ENCODE peak calls at places on chromosomes 1 and 21, in six cellular contexts. P is thoracic aorta, Q is neural progenitor cell, Y is sigmoid colon, V is spleen, C is left ventricle myocardium inferior. N is an unnamed sample. For H3K9me3 and H3K36me3, the result is how much of the 10 kb centered on the place peaks cover.

GRCh38 chr1:226186124-226187018 is at the start of gene ACBD3:
- DNase-seq in P (peak), Q (peak), Y (peak), V (peak), C (peak), N (peak)

GRCh38 chr1:53862507-53862906 is 24.4 kb upstream of the NDC1 start:
- DNase-seq in P (no peak), Q (no peak), Y (no peak), V (no peak), C (no peak), N (no peak)

GRCh38 chr1:40743860-40744259 is 39.7 kb upstream of the KCNQ4 start:
- DNase-seq in P (no peak), Q (no peak), Y (no peak), V (no peak), C (no peak), N (no peak)

GRCh38 chr1:165871311-165872067 is 44.1 kb downstream of the UCK2 start:
- DNase-seq in P (no peak), Q (peak), Y (no peak), V (no peak), C (peak), N (no peak)

GRCh38 chr1:116725798-116726197 is 28.4 kb upstream of the CD2 start:
- DNase-seq in P (no peak), Q (no peak), Y (no peak), V (no peak), C (no peak), N (no peak)

GRCh38 chr1:3945916-3946840 is 46.1 kb upstream of the C1orf174 start:
- DNase-seq in P (no peak), Q (no peak), Y (no peak), V (no peak), C (no peak), N (no peak)

GRCh38 chr1:207520946-207521345 is 25.0 kb downstream of the CR1 start:
- DNase-seq in P (no peak), Q (no peak), Y (no peak), V (no peak), C (no peak), N (no peak)

GRCh38 chr1:6414443-6414844 is 5.3 kb downstream of the HES2 start:
- DNase-seq in P (no peak), Q (peak), Y (no peak), V (no peak), C (no peak), N (no peak)

GRCh38 chr1:34840426-34840825 is 19.1 kb downstream of the SMIM12 start:
- DNase-seq in P (no peak), Q (no peak), Y (no peak), V (no peak), C (no peak), N (no peak)

GRCh38 chr1:76759950-76760349 is 107.3 kb upstream of the ST6GALNAC5 start:
- DNase-seq in P (no peak), Q (no peak), Y (no peak), V (no peak), C (no peak), N (no peak)

GRCh38 chr1:113683384-113684152 is 75.7 kb downstream of the PHTF1 start:
- DNase-seq in P (no peak), Q (no peak), Y (no peak), V (no peak), C (no peak), N (no peak)

GRCh38 chr1:89489037-89489729 is 35.4 kb upstream of the LRRC8B start:
- DNase-seq in P (no peak), Q (no peak), Y (no peak), V (no peak), C (no peak), N (no peak)

GRCh38 chr1:20587639-20588017 is 1.3 kb upstream of the CDA start:
- DNase-seq in P (no peak), Q (no peak), Y (no peak), V (no peak), C (no peak), N (peak)

GRCh38 chr1:163813251-163813650 is 491.5 kb downstream of the NUF2 start:
- DNase-seq in P (no peak), Q (no peak), Y (no peak), V (no peak), C (no peak), N (no peak)

GRCh38 chr1:202815120-202815519 is 4.4 kb downstream of the PCAT6 start:
- DNase-seq in P (no peak), Q (no peak), Y (no peak), V (no peak), C (no peak), N (no peak)

GRCh38 chr1:201719812-201720521 is 109.0 kb upstream of the IPO9 start:
- DNase-seq in P (no peak), Q (peak), Y (peak), V (peak), C (peak), N (peak)

GRCh38 chr1:54839824-54840223 is 38.7 kb upstream of the TTC22 start:
- DNase-seq in P (no peak), Q (no peak), Y (no peak), V (no peak), C (no peak), N (no peak)

GRCh38 chr1:61079276-61079897 is 3.0 kb upstream of the NFIA start:
- DNase-seq in P (no peak), Q (no peak), Y (no peak), V (no peak), C (no peak), N (no peak)

GRCh38 chr21:33640697-33641338 is 723 bp downstream of the CRYZL1 start:
- DNase-seq in P (no peak), Q (peak), Y (no peak), V (no peak), C (no peak), N (no peak)

GRCh38 chr1:8590696-8591351 is 226.6 kb downstream of the RERE start:
- DNase-seq in P (no peak), Q (no peak), Y (no peak), V (no peak), C (no peak), N (no peak)

GRCh38 chr1:113966013-113966412 is 13.3 kb upstream of the OLFML3 start:
- DNase-seq in P (no peak), Q (no peak), Y (no peak), V (no peak), C (no peak), N (no peak)

GRCh38 chr1:40153073-40153770 is 8.0 kb upstream of the RLF start:
- DNase-seq in P (no peak), Q (peak), Y (no peak), V (no peak), C (no peak), N (no peak)

GRCh38 chr1:20014153-20014552 is 34.7 kb upstream of the PLA2G2A start:
- DNase-seq in P (no peak), Q (no peak), Y (no peak), V (no peak), C (no peak), N (no peak)

GRCh38 chr1:226482196-226482595 is 66.4 kb upstream of the STUM start:
- DNase-seq in P (no peak), Q (no peak), Y (no peak), V (no peak), C (no peak), N (no peak)

GRCh38 chr21:38306407-38306806 is 49.6 kb downstream of the KCNJ15 start:
- DNase-seq in P (no peak), Q (no peak), Y (no peak), V (no peak), C (no peak), N (no peak)

GRCh38 chr1:218281285-218281684 is 3.8 kb upstream of the RRP15 start:
- DNase-seq in P (no peak), Q (no peak), Y (no peak), V (no peak), C (no peak), N (no peak)

GRCh38 chr21:36694041-36694515 is 4.8 kb upstream of the SIM2 start:
- DNase-seq in P (no peak), Q (peak), Y (no peak), V (no peak), C (no peak), N (no peak)

GRCh38 chr1:7555391-7556185 is 215.5 kb upstream of the VAMP3 start:
- DNase-seq in P (no peak), Q (no peak), Y (no peak), V (peak), C (no peak), N (no peak)

GRCh38 chr1:116127123-116127847 is 16.1 kb downstream of the MAB21L3 start:
- DNase-seq in P (no peak), Q (no peak), Y (no peak), V (no peak), C (no peak), N (no peak)

GRCh38 chr1:44084998-44085675 is 33.5 kb upstream of the KLF17 start:
- DNase-seq in P (no peak), Q (no peak), Y (no peak), V (no peak), C (no peak), N (no peak)

GRCh38 chr21:25491267-25491666 is 116.0 kb downstream of the MRPL39 start:
- DNase-seq in P (no peak), Q (no peak), Y (no peak), V (no peak), C (no peak), N (no peak)

GRCh38 chr21:25493722-25494121 is 113.6 kb downstream of the MRPL39 start:
- DNase-seq in P (no peak), Q (no peak), Y (no peak), V (no peak), C (no peak), N (no peak)

GRCh38 chr21:25490742-25491141 is 116.5 kb downstream of the MRPL39 start:
- DNase-seq in P (no peak), Q (no peak), Y (no peak), V (no peak), C (no peak), N (no peak)

GRCh38 chr21:25496825-25497482 is 110.3 kb downstream of the MRPL39 start:
- DNase-seq in P (no peak), Q (no peak), Y (no peak), V (no peak), C (no peak), N (no peak)

DNA sequence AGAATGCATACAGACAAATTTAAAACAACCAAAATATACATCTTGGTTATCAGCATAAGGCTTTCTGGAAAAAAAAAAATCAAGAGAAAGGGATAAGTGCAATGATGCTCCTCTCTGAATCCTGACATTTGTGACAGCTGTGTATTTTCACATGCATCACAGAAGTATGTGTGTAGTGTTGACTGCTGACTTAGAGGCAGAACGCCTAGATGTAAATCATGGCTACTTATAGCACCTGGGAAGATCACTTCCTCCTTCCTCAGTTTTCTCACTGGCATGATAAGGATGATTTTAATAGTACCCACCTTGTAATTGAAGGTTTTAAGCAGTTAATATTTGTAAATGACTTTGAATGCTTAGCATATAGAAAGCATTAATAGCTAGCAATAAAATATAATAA is 112.5 kb downstream of the MRPL39 start:
- DNase-seq in P (no peak), Q (no peak), Y (no peak), V (no peak), C (no peak), N (no peak)
- H3K9me3 ChIP-seq in P (under half), Q (under half), Y (under half), V (under half), C (under half), N (under half)

DNA sequence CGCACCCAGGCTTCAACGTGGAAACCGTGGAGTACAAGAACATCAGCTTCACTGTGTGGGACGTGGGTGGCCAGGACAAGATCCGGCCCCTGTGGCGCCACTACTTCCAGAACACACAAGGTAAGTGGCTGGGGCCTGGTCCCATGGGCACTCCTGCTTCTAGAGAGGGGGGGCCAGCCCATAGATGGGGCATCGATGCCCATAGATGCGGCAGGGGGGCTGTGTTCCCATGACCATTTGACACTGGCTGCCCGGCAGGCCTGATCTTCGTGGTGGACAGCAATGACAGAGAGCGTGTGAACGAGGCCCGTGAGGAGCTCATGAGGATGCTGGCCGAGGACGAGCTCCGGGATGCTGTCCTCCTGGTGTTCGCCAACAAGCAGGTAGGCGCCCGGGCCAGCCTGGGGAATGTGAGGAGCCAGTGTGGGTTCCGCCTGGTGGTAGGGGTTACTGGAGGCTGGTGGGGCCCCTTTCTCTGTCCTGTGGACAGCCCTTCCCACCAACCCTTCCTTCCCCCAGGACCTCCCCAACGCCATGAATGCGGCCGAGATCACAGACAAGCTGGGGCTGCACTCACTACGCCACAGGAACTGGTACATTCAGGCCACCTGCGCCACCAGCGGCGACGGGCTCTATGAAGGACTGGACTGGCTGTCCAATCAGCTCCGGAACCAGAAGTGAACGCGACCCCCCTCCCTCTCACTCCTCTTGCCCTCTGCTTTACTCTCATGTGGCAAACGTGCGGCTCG is 5.6 kb downstream of the C1orf35 start:
- DNase-seq in P (no peak), Q (no peak), Y (peak), V (peak), C (no peak), N (peak)
- H3K36me3 ChIP-seq in P (under half), Q (under half), Y (under half), V (under half), C (half or more), N (under half)

DNA sequence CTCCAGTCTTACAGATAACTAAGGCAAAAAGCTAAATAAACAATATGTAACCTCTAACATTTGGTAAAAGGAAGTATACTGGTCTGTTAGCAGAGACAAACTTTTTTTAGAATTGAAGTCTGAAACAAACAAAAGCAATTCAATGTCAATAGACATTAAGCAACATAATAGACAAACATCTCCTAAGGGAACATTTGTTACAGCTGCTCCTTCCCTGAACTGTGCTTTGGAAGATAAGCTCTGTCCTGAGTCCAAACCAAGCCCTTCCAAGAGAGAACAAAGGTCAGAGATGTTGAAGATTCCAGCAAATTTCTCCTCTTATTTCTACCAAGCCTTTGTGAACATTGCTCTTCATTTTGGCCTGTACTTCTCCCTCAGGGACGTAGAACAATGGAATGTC is 25.3 kb downstream of the FMO2 start:
- DNase-seq in P (no peak), Q (peak), Y (no peak), V (no peak), C (no peak), N (no peak)
- H3K4me3 ChIP-seq in P (no peak), Q (no peak), Y (no peak), V (no peak), C (no peak), N (no peak)

GRCh38 chr21:28310711-28311110 is 682.0 kb downstream of the LTN1 start:
- DNase-seq in P (no peak), Q (no peak), Y (no peak), V (no peak), C (no peak), N (no peak)
- H3K9me3 ChIP-seq in P (under half), Q (under half), Y (under half), V (under half), C (under half), N (under half)

GRCh38 chr21:29033301-29033700 is 8.8 kb downstream of the USP16 start:
- DNase-seq in P (no peak), Q (no peak), Y (no peak), V (no peak), C (no peak), N (no peak)

GRCh38 chr21:29034678-29035077 is 10.2 kb downstream of the USP16 start:
- DNase-seq in P (no peak), Q (no peak), Y (no peak), V (no peak), C (no peak), N (no peak)

GRCh38 chr21:29029524-29029923 is 5.1 kb downstream of the USP16 start:
- DNase-seq in P (no peak), Q (no peak), Y (no peak), V (no peak), C (no peak), N (no peak)

GRCh38 chr21:29030909-29031308 is 6.4 kb downstream of the USP16 start:
- DNase-seq in P (no peak), Q (no peak), Y (no peak), V (no peak), C (no peak), N (no peak)

GRCh38 chr21:29033871-29034270 is 9.4 kb downstream of the USP16 start:
- DNase-seq in P (no peak), Q (no peak), Y (no peak), V (no peak), C (no peak), N (no peak)
- H3K36me3 ChIP-seq in P (under half), Q (under half), Y (under half), V (half or more), C (half or more), N (half or more)

GRCh38 chr1:157967205-157967604 is 26.2 kb upstream of the KIRREL1 start:
- DNase-seq in P (no peak), Q (no peak), Y (no peak), V (no peak), C (no peak), N (no peak)

GRCh38 chr1:157966034-157966671 is 27.3 kb upstream of the KIRREL1 start:
- DNase-seq in P (no peak), Q (no peak), Y (peak), V (no peak), C (no peak), N (no peak)

GRCh38 chr1:157969693-157970485 is 23.6 kb upstream of the KIRREL1 start:
- DNase-seq in P (peak), Q (peak), Y (peak), V (no peak), C (no peak), N (no peak)

GRCh38 chr1:157968951-157969350 is 24.5 kb upstream of the KIRREL1 start:
- DNase-seq in P (no peak), Q (no peak), Y (no peak), V (no peak), C (no peak), N (no peak)

DNA sequence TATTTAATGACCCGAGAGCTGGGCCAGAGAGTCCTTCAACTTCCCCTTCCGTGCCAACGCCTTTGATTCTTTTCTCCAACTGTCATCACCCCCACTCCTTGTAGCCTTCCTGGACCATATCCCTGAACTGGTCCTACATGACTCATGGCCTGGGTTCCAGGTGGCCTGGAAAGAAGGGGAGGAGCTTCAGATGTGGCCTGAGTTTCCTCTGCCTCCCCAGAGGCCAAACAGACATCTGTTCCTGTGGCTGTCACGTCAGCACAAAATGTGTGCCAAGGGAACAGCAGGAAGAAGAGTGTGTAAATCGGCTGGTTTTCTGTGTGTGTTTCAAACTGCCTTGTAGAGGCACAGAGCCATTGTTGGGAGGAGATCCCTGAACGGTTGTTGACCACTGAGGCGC is 24.9 kb upstream of the KIRREL1 start:
- DNase-seq in P (no peak), Q (no peak), Y (peak), V (no peak), C (no peak), N (no peak)
- H3K4me3 ChIP-seq in P (no peak), Q (no peak), Y (no peak), V (no peak), C (no peak), N (no peak)

GRCh38 chr1:247228133-247228532 is 27.7 kb upstream of the VN1R5 start:
- DNase-seq in P (no peak), Q (no peak), Y (no peak), V (no peak), C (no peak), N (no peak)
- H3K9me3 ChIP-seq in P (under half), Q (under half), Y (under half), V (under half), C (half or more), N (under half)

GRCh38 chr1:171581226-171581625 is 40.8 kb upstream of the MYOCOS start:
- DNase-seq in P (no peak), Q (no peak), Y (no peak), V (no peak), C (no peak), N (no peak)
- H3K36me3 ChIP-seq in P (under half), Q (under half), Y (under half), V (half or more), C (half or more), N (half or more)

DNA sequence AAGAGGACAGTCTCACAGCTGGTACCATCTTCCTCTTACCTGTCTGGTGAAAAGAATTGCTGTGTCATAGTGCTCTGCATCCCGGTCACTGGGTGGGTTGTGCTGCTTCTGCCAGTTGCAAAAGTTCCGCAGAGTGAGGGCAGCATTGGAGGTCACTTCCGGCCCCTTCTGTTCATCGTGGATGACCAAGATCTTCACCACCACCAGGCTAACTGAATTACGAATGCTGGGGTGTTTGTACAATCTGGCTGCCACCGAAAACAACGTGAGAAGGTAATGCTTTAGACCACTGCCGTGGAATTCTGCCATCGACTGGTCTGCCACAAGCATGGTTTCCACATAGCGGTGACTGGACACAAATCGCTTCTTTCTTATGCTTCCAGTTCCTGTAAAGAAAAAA is 2.9 kb downstream of the ADAMTS1 start:
- DNase-seq in P (no peak), Q (no peak), Y (no peak), V (no peak), C (no peak), N (no peak)
- H3K4me3 ChIP-seq in P (peak), Q (no peak), Y (peak), V (peak), C (peak), N (peak)